ENCODE peak calls at places on chromosomes 4 and X, in six cellular contexts. I is RWPE1, T is T-helper 1 cell, H is NCI-H748 treated with DMSO at 0.1 percent for 48 hours, E is SW480, B is GM06990. J is an unnamed sample.

GRCh38 chrX:20461576-20461975 is 194.9 kb upstream of the RPS6KA3 start:
- DNase-seq in T (no peak), E (no peak), I (no peak), B (no peak), H (no peak), J (no peak)

GRCh38 chr4:181475781-181476180 is 767.4 kb upstream of the TENM3 start:
- DNase-seq in T (no peak), H (no peak), E (no peak), B (no peak), I (no peak), J (no peak)

GRCh38 chrX:40504801-40505605 is 75.8 kb upstream of the ATP6AP2 start:
- DNase-seq in T (no peak), I (no peak), E (peak), B (no peak), H (no peak), J (no peak)

GRCh38 chr4:40923326-40924095 is 173.8 kb downstream of the NSUN7 start:
- DNase-seq in H (no peak), E (no peak), B (no peak), I (no peak), T (no peak), J (no peak)

GRCh38 chr4:177595413-177595812 is 153.2 kb upstream of the AGA start:
- DNase-seq in B (no peak), E (no peak), T (no peak), I (no peak), H (no peak), J (no peak)

GRCh38 chr4:67885727-67886126 is 1.9 kb upstream of the TMPRSS11D start:
- DNase-seq in H (no peak), T (no peak), B (no peak), I (peak), E (peak), J (no peak)

GRCh38 chr4:105241456-105241855 is 94.8 kb downstream of the TET2 start:
- DNase-seq in T (no peak), E (no peak), I (no peak), H (no peak), B (no peak), J (no peak)

GRCh38 chr4:41692717-41693345 is 55.7 kb downstream of the PHOX2B start:
- DNase-seq in T (peak), B (no peak), H (peak), I (peak), E (peak), J (no peak)

GRCh38 chr4:66741081-66741480 is 804.2 kb downstream of the CENPC start:
- DNase-seq in I (peak), H (no peak), E (no peak), B (no peak), T (no peak), J (no peak)

GRCh38 chrX:39592776-39593175 is 505.0 kb downstream of the BCOR start:
- DNase-seq in B (no peak), E (no peak), I (no peak), H (no peak), T (no peak), J (no peak)

GRCh38 chrX:11406109-11406755 is 113.0 kb downstream of the AMELX start:
- DNase-seq in H (no peak), T (no peak), E (no peak), I (no peak), B (no peak), J (no peak)

GRCh38 chr4:32135642-32136041 is 1415.5 kb downstream of the PCDH7 start:
- DNase-seq in H (no peak), B (no peak), I (peak), E (no peak), T (no peak), J (no peak)

J was measured in effector memory CD4-positive, alpha-beta T cell.